ENCODE peak calls at places on chromosomes 11 and 22, in four cellular contexts. R is IMR-90, Y is mucosa of gallbladder, F is NCI-H460. E is an unnamed sample.

GRCh38 chr11:20203836-20204235 is 43.6 kb upstream of the DBX1 start:
- DNase-seq in F (no peak), R (no peak), Y (no peak), E (no peak)

GRCh38 chr11:131629925-131630324 is 259.5 kb downstream of the NTM start:
- DNase-seq in Y (no peak), R (no peak), F (no peak), E (no peak)

GRCh38 chr11:81674211-81674610 is 1059.5 kb downstream of the FAM181B start:
- DNase-seq in F (no peak), R (no peak), Y (no peak), E (no peak)

GRCh38 chr11:8049084-8049483 is 31.9 kb upstream of the TUB start:
- DNase-seq in R (no peak), Y (no peak), F (no peak), E (no peak)

GRCh38 chr11:112797072-112797471 is 164.1 kb upstream of the NCAM1 start:
- DNase-seq in R (no peak), F (no peak), Y (no peak), E (no peak)

GRCh38 chr22:25395468-25395867 is 169.0 kb upstream of the GRK3 start:
- DNase-seq in Y (no peak), R (no peak), F (no peak), E (no peak)

GRCh38 chr22:32753591-32753990 is 47.9 kb upstream of the TIMP3 start:
- DNase-seq in F (no peak), Y (no peak), R (no peak), E (no peak)

GRCh38 chr11:115845872-115846271 is 341.7 kb upstream of the CADM1 start:
- DNase-seq in F (no peak), Y (no peak), R (no peak), E (no peak)

GRCh38 chr11:537622-538430 is 499 bp downstream of the LRRC56 start:
- DNase-seq in Y (no peak), R (no peak), F (no peak), E (no peak)

GRCh38 chr11:7367803-7368202 is 116.1 kb downstream of the SYT9 start:
- DNase-seq in R (no peak), F (no peak), Y (no peak), E (no peak)

GRCh38 chr11:115893701-115894100 is 389.5 kb upstream of the CADM1 start:
- DNase-seq in Y (no peak), F (no peak), R (peak), E (no peak)

GRCh38 chr11:19398772-19399542 is 158.2 kb upstream of the E2F8 start:
- DNase-seq in F (no peak), R (peak), Y (peak), E (peak)

GRCh38 chr11:76266269-76266668 is 60.0 kb upstream of the WNT11 start:
- DNase-seq in Y (no peak), F (no peak), R (peak), E (peak)

GRCh38 chr22:22348127-22348814 is 103.7 kb downstream of the VPREB1 start:
- DNase-seq in Y (no peak), F (no peak), R (no peak), E (no peak)

GRCh38 chr11:130427581-130428211 is 713 bp downstream of the ADAMTS8 start:
- DNase-seq in F (no peak), Y (no peak), R (no peak), E (no peak)

GRCh38 chr11:87324817-87325489 is 287.2 kb downstream of the TMEM135 start:
- DNase-seq in R (peak), F (no peak), Y (no peak), E (peak)

GRCh38 chr11:72685560-72686480 is 11.6 kb upstream of the PDE2A start:
- DNase-seq in Y (peak), R (peak), F (no peak), E (peak)

GRCh38 chr22:46049726-46050450 is 72.9 kb upstream of the WNT7B start:
- DNase-seq in F (no peak), Y (no peak), R (no peak), E (no peak)